ENCODE peak calls at places on chromosomes 11 and 22, in four cellular contexts. X, M, B and L are unnamed samples.

GRCh38 chr11:60978546-60979380 is 7.3 kb downstream of the CD6 start:
- DNase-seq in X (no peak), M (no peak), B (peak; percentile 28), L (no peak)

GRCh38 chr11:6568191-6568918 is 35.1 kb downstream of the RRP8 start:
- DNase-seq in X (no peak), M (no peak), B (peak; percentile 85), L (no peak)

GRCh38 chr11:3853935-3854659 is 1.4 kb upstream of the STIM1 start:
- DNase-seq in X (no peak), M (peak; percentile 34), B (no peak), L (peak; percentile 51)

GRCh38 chr11:44506375-44507016 is 59.0 kb upstream of the CD82 start:
- DNase-seq in X (no peak), M (no peak), B (peak; percentile 54), L (no peak)

GRCh38 chr11:61834278-61835004 is 6.3 kb downstream of the FADS2 start:
- DNase-seq in X (no peak), M (peak; percentile 60), B (peak; percentile 99), L (peak; percentile 59)

GRCh38 chr11:116990061-116990473 is 108.2 kb downstream of the SIK3 start:
- DNase-seq in X (no peak), M (peak; percentile 29), B (no peak), L (no peak)

GRCh38 chr11:78415338-78415737 is 2.3 kb downstream of the GAB2 start:
- DNase-seq in X (no peak), M (no peak), B (no peak), L (no peak)

GRCh38 chr22:50252081-50253045 is 1.3 kb upstream of the HDAC10 start:
- DNase-seq in X (no peak), M (peak; percentile 75), B (peak; percentile 78), L (peak; percentile 87)

GRCh38 chr22:49156662-49157285 is 670.9 kb downstream of the BRD1 start:
- DNase-seq in X (no peak), M (no peak), B (no peak), L (no peak)

GRCh38 chr11:64529559-64530520 is 61.2 kb upstream of the SLC22A12 start:
- DNase-seq in X (no peak), M (no peak), B (no peak), L (no peak)

GRCh38 chr22:31935961-31936635 is 8.2 kb upstream of the YWHAH start:
- DNase-seq in X (no peak), M (no peak), B (no peak), L (no peak)

GRCh38 chr11:6626971-6627761 is 7.9 kb upstream of the TPP1 start:
- DNase-seq in X (no peak), M (no peak), B (no peak), L (no peak)

GRCh38 chr11:77522215-77522614 is 48.3 kb upstream of the PAK1 start:
- DNase-seq in X (no peak), M (no peak), B (no peak), L (no peak)

GRCh38 chr11:75288846-75289760 is 48.5 kb downstream of the TPBGL start:
- DNase-seq in X (no peak), M (no peak), B (no peak), L (no peak)

GRCh38 chr11:15248749-15249148 is 134.0 kb downstream of the INSC start:
- DNase-seq in X (no peak), M (no peak), B (no peak), L (no peak)

GRCh38 chr11:120903686-120904085 is 120.2 kb upstream of the TBCEL start:
- DNase-seq in X (no peak), M (no peak), B (no peak), L (no peak)

GRCh38 chr11:7480132-7480531 is 5.2 kb upstream of the OLFML1 start:
- DNase-seq in X (no peak), M (no peak), B (no peak), L (no peak)

GRCh38 chr11:116232364-116232801 is 540.4 kb downstream of the BUD13 start:
- DNase-seq in X (no peak), M (peak; percentile 34), B (peak; percentile 34), L (no peak)

GRCh38 chr11:61697093-61697492 is 16.9 kb downstream of the DAGLA start:
- DNase-seq in X (no peak), M (no peak), B (no peak), L (peak; percentile 79)

GRCh38 chr11:12993626-12994025 is 15.5 kb upstream of the RASSF10 start:
- DNase-seq in X (no peak), M (no peak), B (no peak), L (no peak)

GRCh38 chr11:64971421-64972233 is at the start of gene MAJIN:
- DNase-seq in X (peak; percentile 32), M (peak; percentile 61), B (no peak), L (peak; percentile 95)

GRCh38 chr22:37896181-37896592 is 9.9 kb upstream of the MICALL1 start:
- DNase-seq in X (no peak), M (no peak), B (no peak), L (no peak)

GRCh38 chr11:2752204-2752772 is 52.5 kb upstream of the KCNQ1OT1 start:
- DNase-seq in X (no peak), M (no peak), B (no peak), L (no peak)

GRCh38 chr22:30591588-30592359 is at the start of gene PES1:
- DNase-seq in X (peak; percentile 83), M (peak; percentile 96), B (peak; percentile 99), L (peak; percentile 97)

GRCh38 chr22:25930083-25930482 is 188.1 kb downstream of the MYO18B start:
- DNase-seq in X (no peak), M (no peak), B (no peak), L (no peak)

GRCh38 chr22:43188829-43189545 is 2.1 kb upstream of the TTLL12 start:
- DNase-seq in X (no peak), M (no peak), B (no peak), L (no peak)

GRCh38 chr22:50176850-50177536 is 6.5 kb downstream of the PANX2 start:
- DNase-seq in X (no peak), M (no peak), B (no peak), L (peak; percentile 45)

GRCh38 chr11:109667719-109668118 is 245.7 kb downstream of the C11orf87 start:
- DNase-seq in X (no peak), M (no peak), B (no peak), L (no peak)

GRCh38 chr22:31840581-31840980 is 86.8 kb downstream of the DEPDC5 start:
- DNase-seq in X (no peak), M (no peak), B (no peak), L (no peak)

GRCh38 chr11:8964324-8965320 is at the start of gene TMEM9B:
- DNase-seq in X (peak; percentile 86), M (peak; percentile 85), B (peak; percentile 76), L (peak; percentile 93)

GRCh38 chr11:124748100-124748418 is 4.0 kb downstream of the VSIG2 start:
- DNase-seq in X (no peak), M (no peak), B (no peak), L (no peak)
- H3K4me1 ChIP-seq in X (peaks cover 14% of the 10 kb centered on the region), M (no peaks in the 10 kb centered on the region), B (peaks cover 11% of the 10 kb centered on the region), L (peaks cover 12% of the 10 kb centered on the region)

DNA sequence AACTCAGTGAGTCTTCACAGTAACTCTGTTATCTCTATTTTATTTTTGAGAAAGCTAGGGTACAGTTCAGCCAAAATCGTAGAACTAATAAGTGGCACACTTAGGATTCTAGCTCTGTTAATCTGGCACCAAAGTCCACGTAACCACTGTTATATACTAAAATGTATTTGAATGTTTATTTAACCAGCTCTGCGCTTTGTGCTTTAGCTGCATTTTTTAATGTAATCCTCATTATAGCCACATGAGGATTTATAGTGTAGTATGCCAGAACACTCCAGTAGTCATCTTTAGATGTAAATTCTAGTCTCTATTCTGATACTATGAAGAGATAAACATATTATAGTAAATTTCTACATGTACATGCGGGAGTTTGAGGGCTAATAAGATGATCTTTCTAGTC is 36.8 kb downstream of the YAP1 start:
- DNase-seq in X (no peak), M (no peak), B (no peak), L (no peak)
- H3K4me1 ChIP-seq in X (peaks cover 91% of the 10 kb centered on the region), M (no peaks in the 10 kb centered on the region), B (peaks cover 45% of the 10 kb centered on the region), L (peaks cover 48% of the 10 kb centered on the region)

GRCh38 chr11:83000381-83000780 is 71.3 kb downstream of the RAB30 start:
- DNase-seq in X (no peak), M (no peak), B (no peak), L (no peak)

GRCh38 chr11:82999232-82999631 is 72.5 kb downstream of the RAB30 start:
- DNase-seq in X (no peak), M (no peak), B (no peak), L (no peak)

GRCh38 chr11:82996966-82997606 is 74.6 kb downstream of the RAB30 start:
- DNase-seq in X (no peak), M (no peak), B (no peak), L (no peak)

GRCh38 chr11:82995754-82996398 is 75.8 kb downstream of the RAB30 start:
- DNase-seq in X (no peak), M (no peak), B (no peak), L (peak; percentile 70)

GRCh38 chr11:82998697-82999096 is 73.0 kb downstream of the RAB30 start:
- DNase-seq in X (no peak), M (no peak), B (no peak), L (no peak)
- H3K4me1 ChIP-seq in X (peaks cover 20% of the 10 kb centered on the region), M (no peaks in the 10 kb centered on the region), B (peaks cover 10% of the 10 kb centered on the region), L (peaks cover 73% of the 10 kb centered on the region)

DNA sequence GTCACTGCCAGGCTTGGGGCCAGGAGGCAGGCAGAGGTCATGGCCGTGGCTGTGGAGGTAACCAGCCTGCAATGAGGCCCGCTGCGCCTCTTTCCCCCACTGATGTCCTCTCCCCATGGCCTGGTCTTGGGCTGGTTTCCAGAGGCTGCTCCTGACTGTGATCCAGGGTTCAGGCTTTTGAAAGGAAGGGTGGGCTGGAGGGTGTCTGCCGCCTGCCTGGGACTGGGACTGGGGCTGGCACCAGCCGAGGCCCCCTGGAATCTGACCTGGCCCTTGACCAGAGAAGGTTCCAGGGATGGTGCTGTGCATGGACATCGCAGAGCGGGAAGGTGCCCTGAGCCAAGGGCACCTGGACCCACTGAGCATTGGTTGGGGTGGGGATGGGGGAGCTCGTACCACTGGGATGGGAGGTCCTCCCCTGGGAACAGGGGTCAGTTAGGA is 59.6 kb upstream of the THY1 start:
- DNase-seq in X (no peak), M (peak; percentile 10), B (no peak), L (no peak)
- H3K4me1 ChIP-seq in X (peaks cover 11% of the 10 kb centered on the region), M (no peaks in the 10 kb centered on the region), B (no peaks in the 10 kb centered on the region), L (no peaks in the 10 kb centered on the region)

DNA sequence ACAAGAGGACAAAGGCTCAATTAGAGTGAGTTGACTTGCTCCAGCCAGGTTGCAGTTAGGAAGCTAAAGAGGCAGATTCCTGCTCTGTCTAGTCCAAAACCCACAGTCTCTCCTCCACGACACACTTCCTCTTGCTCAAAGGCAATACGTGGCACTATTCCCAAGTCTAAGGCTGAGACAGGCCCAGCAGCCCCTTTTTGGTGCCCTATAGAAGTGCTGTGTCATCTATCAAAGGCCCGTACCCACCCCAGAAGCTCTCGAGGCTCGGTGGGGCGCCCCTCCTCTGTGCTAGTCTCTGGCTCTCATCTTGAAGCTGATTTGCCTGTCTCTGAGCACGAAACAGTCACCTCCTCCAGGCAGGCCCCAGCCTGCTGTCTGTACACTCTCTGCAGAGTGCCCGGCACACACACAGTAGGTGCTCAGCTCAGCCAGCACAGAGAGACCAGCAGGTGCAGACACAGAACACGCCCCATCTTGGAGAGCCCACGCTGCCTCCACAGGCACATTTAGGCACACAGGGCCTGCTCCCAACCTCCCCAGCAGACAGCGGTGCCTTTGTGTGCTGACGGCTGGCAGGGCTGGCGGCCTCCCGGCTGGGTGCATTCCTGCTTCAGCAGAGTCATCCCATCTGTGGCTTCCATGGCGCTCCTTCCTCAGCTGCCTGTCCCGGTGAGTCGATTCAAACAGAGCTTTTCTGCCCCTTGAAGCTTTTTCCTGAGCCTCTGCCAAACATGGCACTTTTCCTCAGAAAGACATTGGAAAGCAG is 52.7 kb downstream of the MYH9 start:
- DNase-seq in X (no peak), M (no peak), B (peak; percentile 71), L (no peak)
- H3K4me1 ChIP-seq in X (peaks cover 100% of the 10 kb centered on the region), M (peaks cover 70% of the 10 kb centered on the region), B (peaks cover 77% of the 10 kb centered on the region), L (peaks cover 84% of the 10 kb centered on the region)